ENCODE peak calls at places on chromosomes 12 and 14, in five cellular contexts. One of them, this sample, is unnamed.

GRCh38 chr12:14689996-14690395 is 6.4 kb downstream of the GUCY2C start:
- DNase-seq in GM12865: peak
- DNase-seq in neural progenitor cell: no peak
- DNase-seq in left ventricle myocardium inferior: no peak
- DNase-seq in fibroblast of lung: no peak
- DNase-seq in this sample: no peak

GRCh38 chr12:15323530-15323929 is 1.2 kb downstream of the PTPRO start:
- DNase-seq in fibroblast of lung: no peak
- DNase-seq in neural progenitor cell: no peak
- DNase-seq in GM12865: no peak
- DNase-seq in left ventricle myocardium inferior: no peak
- DNase-seq in this sample: no peak

GRCh38 chr14:51957950-51958349 is 31.4 kb upstream of the RTRAF start:
- DNase-seq in GM12865: no peak
- DNase-seq in left ventricle myocardium inferior: no peak
- DNase-seq in neural progenitor cell: no peak
- DNase-seq in fibroblast of lung: peak
- DNase-seq in this sample: no peak

GRCh38 chr12:94760786-94761185 is 110.4 kb upstream of the TMCC3 start:
- DNase-seq in fibroblast of lung: no peak
- DNase-seq in GM12865: no peak
- DNase-seq in left ventricle myocardium inferior: no peak
- DNase-seq in neural progenitor cell: no peak
- DNase-seq in this sample: no peak

GRCh38 chr12:106115450-106115849 is 23.3 kb downstream of the NUAK1 start:
- DNase-seq in neural progenitor cell: peak
- DNase-seq in left ventricle myocardium inferior: no peak
- DNase-seq in fibroblast of lung: no peak
- DNase-seq in GM12865: no peak
- DNase-seq in this sample: no peak

GRCh38 chr12:82818276-82819035 is 131.8 kb downstream of the TMTC2 start:
- DNase-seq in fibroblast of lung: peak
- DNase-seq in GM12865: no peak
- DNase-seq in left ventricle myocardium inferior: no peak
- DNase-seq in neural progenitor cell: no peak
- DNase-seq in this sample: no peak

GRCh38 chr14:73811164-73811503 is 40.5 kb upstream of the PTGR2 start:
- DNase-seq in neural progenitor cell: no peak
- DNase-seq in GM12865: no peak
- DNase-seq in fibroblast of lung: no peak
- DNase-seq in left ventricle myocardium inferior: no peak
- DNase-seq in this sample: no peak

GRCh38 chr12:110885152-110885840 is 35.1 kb downstream of the MYL2 start:
- DNase-seq in left ventricle myocardium inferior: no peak
- DNase-seq in neural progenitor cell: peak
- DNase-seq in GM12865: no peak
- DNase-seq in fibroblast of lung: no peak
- DNase-seq in this sample: no peak

GRCh38 chr14:61489932-61490331 is 168.6 kb downstream of the PRKCH start:
- DNase-seq in fibroblast of lung: peak
- DNase-seq in neural progenitor cell: no peak
- DNase-seq in left ventricle myocardium inferior: peak
- DNase-seq in GM12865: no peak
- DNase-seq in this sample: no peak

GRCh38 chr12:131854861-131855476 is 26.8 kb downstream of the MMP17 start:
- DNase-seq in fibroblast of lung: no peak
- DNase-seq in GM12865: no peak
- DNase-seq in left ventricle myocardium inferior: no peak
- DNase-seq in neural progenitor cell: no peak
- DNase-seq in this sample: no peak

GRCh38 chr12:12372946-12373722 is 16.3 kb downstream of the BORCS5 start:
- DNase-seq in GM12865: no peak
- DNase-seq in neural progenitor cell: no peak
- DNase-seq in left ventricle myocardium inferior: no peak
- DNase-seq in fibroblast of lung: no peak
- DNase-seq in this sample: no peak

GRCh38 chr12:109999649-109999971 is 380 bp downstream of the ANKRD13A start:
- DNase-seq in neural progenitor cell: no peak
- DNase-seq in GM12865: no peak
- DNase-seq in fibroblast of lung: no peak
- DNase-seq in left ventricle myocardium inferior: peak
- DNase-seq in this sample: no peak

GRCh38 chr14:29554335-29554734 is 373.3 kb downstream of the PRKD1 start:
- DNase-seq in left ventricle myocardium inferior: no peak
- DNase-seq in GM12865: no peak
- DNase-seq in neural progenitor cell: no peak
- DNase-seq in fibroblast of lung: no peak
- DNase-seq in this sample: no peak

GRCh38 chr12:122858591-122859302 is 23.5 kb downstream of the HIP1R start:
- DNase-seq in neural progenitor cell: no peak
- DNase-seq in left ventricle myocardium inferior: no peak
- DNase-seq in GM12865: no peak
- DNase-seq in fibroblast of lung: no peak
- DNase-seq in this sample: no peak

GRCh38 chr12:60172266-60172665 is 576.4 kb downstream of the SLC16A7 start:
- DNase-seq in neural progenitor cell: no peak
- DNase-seq in fibroblast of lung: no peak
- DNase-seq in left ventricle myocardium inferior: no peak
- DNase-seq in GM12865: no peak
- DNase-seq in this sample: no peak

GRCh38 chr12:68768431-68768934 is 22.5 kb downstream of the SLC35E3 start:
- DNase-seq in neural progenitor cell: no peak
- DNase-seq in GM12865: no peak
- DNase-seq in fibroblast of lung: peak
- DNase-seq in left ventricle myocardium inferior: no peak
- DNase-seq in this sample: no peak

GRCh38 chr14:55254581-55254980 is 16.6 kb upstream of the FBXO34 start:
- DNase-seq in GM12865: no peak
- DNase-seq in fibroblast of lung: no peak
- DNase-seq in neural progenitor cell: no peak
- DNase-seq in left ventricle myocardium inferior: no peak
- DNase-seq in this sample: no peak

GRCh38 chr12:88444481-88444880 is 135.8 kb downstream of the KITLG start:
- DNase-seq in neural progenitor cell: no peak
- DNase-seq in fibroblast of lung: no peak
- DNase-seq in GM12865: no peak
- DNase-seq in left ventricle myocardium inferior: no peak
- DNase-seq in this sample: no peak
- TF ChIP-seq CTCF in neural progenitor cell: no peak
- TF ChIP-seq CTCF in fibroblast of lung: no peak
- TF ChIP-seq CTCF in GM12865: no peak
- TF ChIP-seq CTCF in left ventricle myocardium inferior: no peak
- TF ChIP-seq CTCF in this sample: no peak

GRCh38 chr12:54300267-54300731 is 516 bp downstream of the NFE2 start:
- DNase-seq in fibroblast of lung: no peak
- DNase-seq in neural progenitor cell: no peak
- DNase-seq in left ventricle myocardium inferior: no peak
- DNase-seq in GM12865: no peak
- DNase-seq in this sample: no peak

GRCh38 chr12:54300732-54301427 is at the start of gene NFE2:
- DNase-seq in fibroblast of lung: peak
- DNase-seq in left ventricle myocardium inferior: peak
- DNase-seq in neural progenitor cell: peak
- DNase-seq in GM12865: no peak
- DNase-seq in this sample: no peak

GRCh38 chr12:54301428-54302045 is 722 bp upstream of the NFE2 start:
- DNase-seq in fibroblast of lung: no peak
- DNase-seq in neural progenitor cell: peak
- DNase-seq in left ventricle myocardium inferior: no peak
- DNase-seq in GM12865: no peak
- DNase-seq in this sample: no peak

GRCh38 chr12:54298904-54299303 is 1.9 kb downstream of the NFE2 start:
- DNase-seq in left ventricle myocardium inferior: no peak
- DNase-seq in fibroblast of lung: no peak
- DNase-seq in GM12865: no peak
- DNase-seq in neural progenitor cell: no peak
- DNase-seq in this sample: no peak

DNA sequence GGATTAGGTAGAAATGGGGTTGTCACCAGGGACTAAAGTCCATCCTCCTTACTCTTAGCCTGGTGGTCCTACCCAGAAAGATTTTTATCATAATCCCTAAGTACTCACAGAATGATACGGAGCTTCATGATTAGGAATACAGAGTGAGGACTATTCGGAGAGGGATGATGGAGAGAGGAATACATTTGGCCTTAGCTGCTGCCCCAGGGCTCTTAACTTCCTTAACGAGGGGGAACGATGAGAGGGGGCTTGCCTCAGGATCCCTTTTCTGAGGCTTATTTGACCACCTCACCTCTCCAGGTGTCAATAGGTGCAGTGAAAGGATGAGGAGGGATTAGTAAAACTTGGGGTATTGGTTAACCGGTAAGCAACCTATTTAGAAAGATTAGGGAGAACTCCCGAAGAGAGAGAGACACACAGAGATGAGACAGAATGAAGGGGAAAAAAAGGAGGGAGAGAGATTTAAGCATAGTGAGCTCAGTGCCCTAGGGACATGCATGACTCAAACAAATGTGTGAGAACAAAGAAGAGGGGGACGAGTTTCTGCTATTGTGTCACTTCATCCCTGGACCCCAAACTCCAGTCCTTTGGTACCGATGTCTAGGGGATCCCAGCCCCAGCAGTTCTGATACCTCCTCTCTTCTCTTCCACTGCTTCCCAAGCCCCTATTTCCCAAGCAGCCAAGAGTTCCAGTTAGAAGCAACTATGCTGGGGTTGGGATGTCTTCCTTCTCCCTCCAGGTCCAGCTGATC is 1.1 kb downstream of the NFE2 start:
- DNase-seq in neural progenitor cell: no peak
- DNase-seq in left ventricle myocardium inferior: no peak
- DNase-seq in GM12865: no peak
- DNase-seq in fibroblast of lung: no peak
- DNase-seq in this sample: no peak
- H3K4me3 ChIP-seq in neural progenitor cell: peak
- H3K4me3 ChIP-seq in left ventricle myocardium inferior: no peak
- H3K4me3 ChIP-seq in GM12865: no peak
- H3K4me3 ChIP-seq in fibroblast of lung: no peak
- H3K4me3 ChIP-seq in this sample: no peak

GRCh38 chr12:81639196-81639595 is 120.0 kb downstream of the PPFIA2 start:
- DNase-seq in left ventricle myocardium inferior: no peak
- DNase-seq in fibroblast of lung: no peak
- DNase-seq in neural progenitor cell: no peak
- DNase-seq in GM12865: no peak
- DNase-seq in this sample: no peak

GRCh38 chr12:81644503-81644902 is 114.6 kb downstream of the PPFIA2 start:
- DNase-seq in left ventricle myocardium inferior: no peak
- DNase-seq in GM12865: peak
- DNase-seq in fibroblast of lung: peak
- DNase-seq in neural progenitor cell: peak
- DNase-seq in this sample: no peak
- TF ChIP-seq CTCF in left ventricle myocardium inferior: peak
- TF ChIP-seq CTCF in GM12865: peak
- TF ChIP-seq CTCF in fibroblast of lung: peak
- TF ChIP-seq CTCF in neural progenitor cell: peak
- TF ChIP-seq CTCF in this sample: peak

DNA sequence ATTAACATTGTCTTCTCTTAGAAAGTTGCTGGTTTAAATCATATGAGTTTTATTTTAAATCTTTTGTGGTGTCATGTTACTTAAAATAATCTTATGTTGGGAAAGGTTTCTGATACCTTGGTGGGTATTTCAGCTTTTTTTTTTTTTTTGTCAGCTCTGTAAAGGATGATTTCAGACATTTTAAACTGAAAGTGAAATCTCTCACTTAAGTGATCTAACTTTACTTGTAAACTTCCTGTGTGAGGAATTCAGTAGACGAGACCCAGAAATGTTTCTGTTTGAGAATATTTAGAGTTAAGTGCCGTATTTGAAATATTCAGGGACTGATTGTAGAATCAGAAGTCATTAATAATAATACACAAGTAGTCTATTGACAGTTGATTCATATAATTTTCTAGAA is 37.8 kb downstream of the PROX2 start:
- DNase-seq in GM12865: peak
- DNase-seq in fibroblast of lung: no peak
- DNase-seq in left ventricle myocardium inferior: no peak
- DNase-seq in neural progenitor cell: no peak
- DNase-seq in this sample: no peak
- H3K4me3 ChIP-seq in GM12865: peak
- H3K4me3 ChIP-seq in fibroblast of lung: peak
- H3K4me3 ChIP-seq in left ventricle myocardium inferior: peak
- H3K4me3 ChIP-seq in neural progenitor cell: no peak
- H3K4me3 ChIP-seq in this sample: no peak

DNA sequence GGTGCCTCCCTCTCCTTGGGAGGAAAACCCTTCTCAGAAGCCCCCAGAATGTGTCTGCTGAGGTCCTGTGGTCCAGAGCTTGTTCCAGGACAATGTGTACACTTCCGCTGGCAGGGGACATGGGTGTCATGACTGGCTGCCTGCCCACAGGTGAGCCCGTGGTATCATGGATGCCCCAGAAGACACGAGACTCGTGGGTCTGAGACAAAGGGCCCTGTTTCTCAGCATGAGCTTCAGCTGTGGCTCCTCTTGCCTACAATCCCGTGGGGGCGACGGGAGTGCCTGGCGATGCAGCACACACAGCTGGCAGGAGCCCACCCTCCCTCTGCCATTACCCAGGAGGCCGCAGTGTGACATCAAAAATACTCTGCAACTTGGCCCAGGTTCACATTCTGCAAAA is 7.0 kb downstream of the TMEM121 start:
- DNase-seq in GM12865: no peak
- DNase-seq in neural progenitor cell: no peak
- DNase-seq in fibroblast of lung: no peak
- DNase-seq in left ventricle myocardium inferior: no peak
- DNase-seq in this sample: no peak
- TF ChIP-seq CTCF in GM12865: no peak
- TF ChIP-seq CTCF in neural progenitor cell: no peak
- TF ChIP-seq CTCF in fibroblast of lung: no peak
- TF ChIP-seq CTCF in left ventricle myocardium inferior: no peak
- TF ChIP-seq CTCF in this sample: no peak